ENCODE peak calls at places on chromosomes 6 and 20, in six cellular contexts. One of them, this sample, is unnamed.

GRCh38 chr6:33076406-33076934 is 680 bp downstream of the HLA-DPB1 start:
- DNase-seq in GM04504: no peak
- DNase-seq in left cardiac atrium: no peak
- DNase-seq in stimulated activated CD4-positive, alpha-beta T cell treated with anti-CD3 and anti-CD28 coated beads, TNF-alpha, amount 100 ng/mL, for 24 hours: no peak
- DNase-seq in activated CD4-positive, alpha-beta T cell treated with anti-CD3 and anti-CD28 coated beads, Interleukin-2, amount 10 ng/mL, durations not matched to agents 24 days and 14 days: no peak
- DNase-seq in uterus: no peak
- DNase-seq in this sample: no peak

GRCh38 chr20:13261460-13262301 is 40.6 kb downstream of the ISM1 start:
- DNase-seq in GM04504: peak
- DNase-seq in left cardiac atrium: peak
- DNase-seq in stimulated activated CD4-positive, alpha-beta T cell treated with anti-CD3 and anti-CD28 coated beads, TNF-alpha, amount 100 ng/mL, for 24 hours: peak
- DNase-seq in activated CD4-positive, alpha-beta T cell treated with anti-CD3 and anti-CD28 coated beads, Interleukin-2, amount 10 ng/mL, durations not matched to agents 24 days and 14 days: peak
- DNase-seq in uterus: peak
- DNase-seq in this sample: peak

GRCh38 chr6:56875961-56876360 is 78.9 kb upstream of the BEND6 start:
- DNase-seq in GM04504: no peak
- DNase-seq in left cardiac atrium: no peak
- DNase-seq in stimulated activated CD4-positive, alpha-beta T cell treated with anti-CD3 and anti-CD28 coated beads, TNF-alpha, amount 100 ng/mL, for 24 hours: no peak
- DNase-seq in activated CD4-positive, alpha-beta T cell treated with anti-CD3 and anti-CD28 coated beads, Interleukin-2, amount 10 ng/mL, durations not matched to agents 24 days and 14 days: no peak
- DNase-seq in uterus: no peak
- DNase-seq in this sample: no peak

GRCh38 chr6:55980627-55981211 is 105.3 kb upstream of the BMP5 start:
- DNase-seq in GM04504: peak
- DNase-seq in left cardiac atrium: no peak
- DNase-seq in stimulated activated CD4-positive, alpha-beta T cell treated with anti-CD3 and anti-CD28 coated beads, TNF-alpha, amount 100 ng/mL, for 24 hours: no peak
- DNase-seq in activated CD4-positive, alpha-beta T cell treated with anti-CD3 and anti-CD28 coated beads, Interleukin-2, amount 10 ng/mL, durations not matched to agents 24 days and 14 days: no peak
- DNase-seq in uterus: no peak
- DNase-seq in this sample: peak

GRCh38 chr20:31943052-31943471 is 8.8 kb downstream of the PDRG1 start:
- DNase-seq in GM04504: no peak
- DNase-seq in left cardiac atrium: peak
- DNase-seq in stimulated activated CD4-positive, alpha-beta T cell treated with anti-CD3 and anti-CD28 coated beads, TNF-alpha, amount 100 ng/mL, for 24 hours: no peak
- DNase-seq in activated CD4-positive, alpha-beta T cell treated with anti-CD3 and anti-CD28 coated beads, Interleukin-2, amount 10 ng/mL, durations not matched to agents 24 days and 14 days: no peak
- DNase-seq in uterus: peak
- DNase-seq in this sample: no peak

GRCh38 chr20:19212524-19213502 is at the start of gene SLC24A3:
- DNase-seq in GM04504: no peak
- DNase-seq in left cardiac atrium: peak
- DNase-seq in stimulated activated CD4-positive, alpha-beta T cell treated with anti-CD3 and anti-CD28 coated beads, TNF-alpha, amount 100 ng/mL, for 24 hours: no peak
- DNase-seq in activated CD4-positive, alpha-beta T cell treated with anti-CD3 and anti-CD28 coated beads, Interleukin-2, amount 10 ng/mL, durations not matched to agents 24 days and 14 days: peak
- DNase-seq in uterus: peak
- DNase-seq in this sample: peak

GRCh38 chr20:18133962-18134361 is 3.7 kb upstream of the KAT14 start:
- DNase-seq in GM04504: no peak
- DNase-seq in left cardiac atrium: no peak
- DNase-seq in stimulated activated CD4-positive, alpha-beta T cell treated with anti-CD3 and anti-CD28 coated beads, TNF-alpha, amount 100 ng/mL, for 24 hours: no peak
- DNase-seq in activated CD4-positive, alpha-beta T cell treated with anti-CD3 and anti-CD28 coated beads, Interleukin-2, amount 10 ng/mL, durations not matched to agents 24 days and 14 days: peak
- DNase-seq in uterus: no peak
- DNase-seq in this sample: peak

GRCh38 chr20:62149532-62150235 is 6.1 kb downstream of the SS18L1 start:
- DNase-seq in GM04504: no peak
- DNase-seq in left cardiac atrium: no peak
- DNase-seq in stimulated activated CD4-positive, alpha-beta T cell treated with anti-CD3 and anti-CD28 coated beads, TNF-alpha, amount 100 ng/mL, for 24 hours: no peak
- DNase-seq in activated CD4-positive, alpha-beta T cell treated with anti-CD3 and anti-CD28 coated beads, Interleukin-2, amount 10 ng/mL, durations not matched to agents 24 days and 14 days: no peak
- DNase-seq in uterus: no peak
- DNase-seq in this sample: no peak

GRCh38 chr6:169162968-169163903 is 90.4 kb downstream of the THBS2 start:
- DNase-seq in GM04504: peak
- DNase-seq in left cardiac atrium: peak
- DNase-seq in stimulated activated CD4-positive, alpha-beta T cell treated with anti-CD3 and anti-CD28 coated beads, TNF-alpha, amount 100 ng/mL, for 24 hours: no peak
- DNase-seq in activated CD4-positive, alpha-beta T cell treated with anti-CD3 and anti-CD28 coated beads, Interleukin-2, amount 10 ng/mL, durations not matched to agents 24 days and 14 days: no peak
- DNase-seq in uterus: no peak
- DNase-seq in this sample: no peak

GRCh38 chr6:139027620-139028182 is 844 bp upstream of the ABRACL start:
- DNase-seq in GM04504: no peak
- DNase-seq in left cardiac atrium: no peak
- DNase-seq in stimulated activated CD4-positive, alpha-beta T cell treated with anti-CD3 and anti-CD28 coated beads, TNF-alpha, amount 100 ng/mL, for 24 hours: no peak
- DNase-seq in activated CD4-positive, alpha-beta T cell treated with anti-CD3 and anti-CD28 coated beads, Interleukin-2, amount 10 ng/mL, durations not matched to agents 24 days and 14 days: peak
- DNase-seq in uterus: no peak
- DNase-seq in this sample: peak

GRCh38 chr6:14452567-14453527 is 335.3 kb downstream of the CD83 start:
- DNase-seq in GM04504: no peak
- DNase-seq in left cardiac atrium: no peak
- DNase-seq in stimulated activated CD4-positive, alpha-beta T cell treated with anti-CD3 and anti-CD28 coated beads, TNF-alpha, amount 100 ng/mL, for 24 hours: no peak
- DNase-seq in activated CD4-positive, alpha-beta T cell treated with anti-CD3 and anti-CD28 coated beads, Interleukin-2, amount 10 ng/mL, durations not matched to agents 24 days and 14 days: peak
- DNase-seq in uterus: no peak
- DNase-seq in this sample: no peak

GRCh38 chr20:44050925-44051660 is 135.9 kb downstream of the JPH2 start:
- DNase-seq in GM04504: no peak
- DNase-seq in left cardiac atrium: peak
- DNase-seq in stimulated activated CD4-positive, alpha-beta T cell treated with anti-CD3 and anti-CD28 coated beads, TNF-alpha, amount 100 ng/mL, for 24 hours: no peak
- DNase-seq in activated CD4-positive, alpha-beta T cell treated with anti-CD3 and anti-CD28 coated beads, Interleukin-2, amount 10 ng/mL, durations not matched to agents 24 days and 14 days: no peak
- DNase-seq in uterus: no peak
- DNase-seq in this sample: no peak

GRCh38 chr6:112618796-112619195 is 271.7 kb downstream of the RFPL4B start:
- DNase-seq in GM04504: no peak
- DNase-seq in left cardiac atrium: no peak
- DNase-seq in stimulated activated CD4-positive, alpha-beta T cell treated with anti-CD3 and anti-CD28 coated beads, TNF-alpha, amount 100 ng/mL, for 24 hours: no peak
- DNase-seq in activated CD4-positive, alpha-beta T cell treated with anti-CD3 and anti-CD28 coated beads, Interleukin-2, amount 10 ng/mL, durations not matched to agents 24 days and 14 days: no peak
- DNase-seq in uterus: no peak
- DNase-seq in this sample: no peak

GRCh38 chr6:158095031-158095430 is 73.0 kb downstream of the SERAC1 start:
- DNase-seq in GM04504: no peak
- DNase-seq in left cardiac atrium: no peak
- DNase-seq in stimulated activated CD4-positive, alpha-beta T cell treated with anti-CD3 and anti-CD28 coated beads, TNF-alpha, amount 100 ng/mL, for 24 hours: no peak
- DNase-seq in activated CD4-positive, alpha-beta T cell treated with anti-CD3 and anti-CD28 coated beads, Interleukin-2, amount 10 ng/mL, durations not matched to agents 24 days and 14 days: no peak
- DNase-seq in uterus: no peak
- DNase-seq in this sample: no peak

GRCh38 chr20:38216201-38216600 is 44.3 kb downstream of the KIAA1755 start:
- DNase-seq in GM04504: no peak
- DNase-seq in left cardiac atrium: no peak
- DNase-seq in stimulated activated CD4-positive, alpha-beta T cell treated with anti-CD3 and anti-CD28 coated beads, TNF-alpha, amount 100 ng/mL, for 24 hours: no peak
- DNase-seq in activated CD4-positive, alpha-beta T cell treated with anti-CD3 and anti-CD28 coated beads, Interleukin-2, amount 10 ng/mL, durations not matched to agents 24 days and 14 days: no peak
- DNase-seq in uterus: no peak
- DNase-seq in this sample: no peak

GRCh38 chr6:157229733-157230132 is 93.6 kb downstream of the TMEM242 start:
- DNase-seq in GM04504: no peak
- DNase-seq in left cardiac atrium: no peak
- DNase-seq in stimulated activated CD4-positive, alpha-beta T cell treated with anti-CD3 and anti-CD28 coated beads, TNF-alpha, amount 100 ng/mL, for 24 hours: no peak
- DNase-seq in activated CD4-positive, alpha-beta T cell treated with anti-CD3 and anti-CD28 coated beads, Interleukin-2, amount 10 ng/mL, durations not matched to agents 24 days and 14 days: no peak
- DNase-seq in uterus: no peak
- DNase-seq in this sample: peak

This sample was measured in COR-L47.